ENCODE peak calls at places on chromosomes 11 and 22, in eight cellular contexts. One of them, this sample, is unnamed.
A peak's percentile ranks its signal among the peaks of the same experiment; 100 is the strongest.

GRCh38 chr11:65575568-65576231 is at the start of gene EHBP1L1:
- DNase-seq in A549: peak; percentile 64
- DNase-seq in activated CD8-positive, alpha-beta memory T cell treated with anti-CD3 and anti-CD28 coated beads, Interleukin-2, amount 50 U/mL, for 4 hours: peak; percentile 72
- DNase-seq in activated CD4-positive, alpha-beta T cell treated with anti-CD3 and anti-CD28 coated beads, Interleukin-2, amount 10 ng/mL, durations not matched to agents 7 days and 5 days: peak; percentile 77
- DNase-seq in astrocyte: peak; percentile 63
- DNase-seq in epithelial cell of esophagus: peak; percentile 52
- DNase-seq in cardiac fibroblast: peak; percentile 58
- DNase-seq in hypothalamus: no peak
- DNase-seq in this sample: peak; percentile 73

GRCh38 chr22:43923631-43924548 is at the start of gene PNPLA3:
- DNase-seq in A549: peak; percentile 71
- DNase-seq in activated CD8-positive, alpha-beta memory T cell treated with anti-CD3 and anti-CD28 coated beads, Interleukin-2, amount 50 U/mL, for 4 hours: peak; percentile 80
- DNase-seq in activated CD4-positive, alpha-beta T cell treated with anti-CD3 and anti-CD28 coated beads, Interleukin-2, amount 10 ng/mL, durations not matched to agents 7 days and 5 days: peak; percentile 78
- DNase-seq in astrocyte: peak; percentile 78
- DNase-seq in epithelial cell of esophagus: peak; percentile 92
- DNase-seq in cardiac fibroblast: peak; percentile 80
- DNase-seq in hypothalamus: peak; percentile 45
- DNase-seq in this sample: peak; percentile 95

GRCh38 chr11:34585304-34585869 is 35.5 kb upstream of the EHF start:
- DNase-seq in A549: no peak
- DNase-seq in activated CD8-positive, alpha-beta memory T cell treated with anti-CD3 and anti-CD28 coated beads, Interleukin-2, amount 50 U/mL, for 4 hours: no peak
- DNase-seq in activated CD4-positive, alpha-beta T cell treated with anti-CD3 and anti-CD28 coated beads, Interleukin-2, amount 10 ng/mL, durations not matched to agents 7 days and 5 days: no peak
- DNase-seq in astrocyte: no peak
- DNase-seq in epithelial cell of esophagus: peak; percentile 58
- DNase-seq in cardiac fibroblast: peak; percentile 8
- DNase-seq in hypothalamus: no peak
- DNase-seq in this sample: no peak

GRCh38 chr22:28268845-28269244 is 349.8 kb upstream of the PITPNB start:
- DNase-seq in A549: no peak
- DNase-seq in activated CD8-positive, alpha-beta memory T cell treated with anti-CD3 and anti-CD28 coated beads, Interleukin-2, amount 50 U/mL, for 4 hours: no peak
- DNase-seq in activated CD4-positive, alpha-beta T cell treated with anti-CD3 and anti-CD28 coated beads, Interleukin-2, amount 10 ng/mL, durations not matched to agents 7 days and 5 days: no peak
- DNase-seq in astrocyte: no peak
- DNase-seq in epithelial cell of esophagus: no peak
- DNase-seq in cardiac fibroblast: no peak
- DNase-seq in hypothalamus: no peak
- DNase-seq in this sample: no peak

GRCh38 chr11:131982154-131982553 is 611.7 kb downstream of the NTM start:
- DNase-seq in A549: no peak
- DNase-seq in activated CD8-positive, alpha-beta memory T cell treated with anti-CD3 and anti-CD28 coated beads, Interleukin-2, amount 50 U/mL, for 4 hours: no peak
- DNase-seq in activated CD4-positive, alpha-beta T cell treated with anti-CD3 and anti-CD28 coated beads, Interleukin-2, amount 10 ng/mL, durations not matched to agents 7 days and 5 days: no peak
- DNase-seq in astrocyte: no peak
- DNase-seq in epithelial cell of esophagus: no peak
- DNase-seq in cardiac fibroblast: no peak
- DNase-seq in hypothalamus: no peak
- DNase-seq in this sample: no peak

GRCh38 chr11:118223992-118224391 is 819 bp downstream of the JAML start:
- DNase-seq in A549: no peak
- DNase-seq in activated CD8-positive, alpha-beta memory T cell treated with anti-CD3 and anti-CD28 coated beads, Interleukin-2, amount 50 U/mL, for 4 hours: peak; percentile 43
- DNase-seq in activated CD4-positive, alpha-beta T cell treated with anti-CD3 and anti-CD28 coated beads, Interleukin-2, amount 10 ng/mL, durations not matched to agents 7 days and 5 days: peak; percentile 56
- DNase-seq in astrocyte: no peak
- DNase-seq in epithelial cell of esophagus: no peak
- DNase-seq in cardiac fibroblast: no peak
- DNase-seq in hypothalamus: no peak
- DNase-seq in this sample: no peak

GRCh38 chr11:71996946-71997345 is 1.8 kb upstream of the IL18BP start:
- DNase-seq in A549: no peak
- DNase-seq in activated CD8-positive, alpha-beta memory T cell treated with anti-CD3 and anti-CD28 coated beads, Interleukin-2, amount 50 U/mL, for 4 hours: no peak
- DNase-seq in activated CD4-positive, alpha-beta T cell treated with anti-CD3 and anti-CD28 coated beads, Interleukin-2, amount 10 ng/mL, durations not matched to agents 7 days and 5 days: no peak
- DNase-seq in astrocyte: no peak
- DNase-seq in epithelial cell of esophagus: no peak
- DNase-seq in cardiac fibroblast: no peak
- DNase-seq in hypothalamus: no peak
- DNase-seq in this sample: no peak

GRCh38 chr22:43101306-43101705 is 9.2 kb upstream of the BIK start:
- DNase-seq in A549: no peak
- DNase-seq in activated CD8-positive, alpha-beta memory T cell treated with anti-CD3 and anti-CD28 coated beads, Interleukin-2, amount 50 U/mL, for 4 hours: no peak
- DNase-seq in activated CD4-positive, alpha-beta T cell treated with anti-CD3 and anti-CD28 coated beads, Interleukin-2, amount 10 ng/mL, durations not matched to agents 7 days and 5 days: no peak
- DNase-seq in astrocyte: no peak
- DNase-seq in epithelial cell of esophagus: no peak
- DNase-seq in cardiac fibroblast: no peak
- DNase-seq in hypothalamus: no peak
- DNase-seq in this sample: no peak

GRCh38 chr11:66906077-66906929 is 49.4 kb downstream of the LRFN4 start:
- DNase-seq in A549: peak; percentile 61
- DNase-seq in activated CD8-positive, alpha-beta memory T cell treated with anti-CD3 and anti-CD28 coated beads, Interleukin-2, amount 50 U/mL, for 4 hours: no peak
- DNase-seq in activated CD4-positive, alpha-beta T cell treated with anti-CD3 and anti-CD28 coated beads, Interleukin-2, amount 10 ng/mL, durations not matched to agents 7 days and 5 days: no peak
- DNase-seq in astrocyte: peak; percentile 55
- DNase-seq in epithelial cell of esophagus: peak; percentile 96
- DNase-seq in cardiac fibroblast: peak; percentile 43
- DNase-seq in hypothalamus: no peak
- DNase-seq in this sample: no peak

GRCh38 chr11:18987454-18988231 is 48.4 kb upstream of the MRGPRX1 start:
- DNase-seq in A549: no peak
- DNase-seq in activated CD8-positive, alpha-beta memory T cell treated with anti-CD3 and anti-CD28 coated beads, Interleukin-2, amount 50 U/mL, for 4 hours: no peak
- DNase-seq in activated CD4-positive, alpha-beta T cell treated with anti-CD3 and anti-CD28 coated beads, Interleukin-2, amount 10 ng/mL, durations not matched to agents 7 days and 5 days: no peak
- DNase-seq in astrocyte: peak; percentile 54
- DNase-seq in epithelial cell of esophagus: peak; percentile 80
- DNase-seq in cardiac fibroblast: peak; percentile 50
- DNase-seq in hypothalamus: no peak
- DNase-seq in this sample: no peak

GRCh38 chr22:19367763-19368367 is 63.7 kb downstream of the HIRA start:
- DNase-seq in A549: no peak
- DNase-seq in activated CD8-positive, alpha-beta memory T cell treated with anti-CD3 and anti-CD28 coated beads, Interleukin-2, amount 50 U/mL, for 4 hours: no peak
- DNase-seq in activated CD4-positive, alpha-beta T cell treated with anti-CD3 and anti-CD28 coated beads, Interleukin-2, amount 10 ng/mL, durations not matched to agents 7 days and 5 days: no peak
- DNase-seq in astrocyte: no peak
- DNase-seq in epithelial cell of esophagus: no peak
- DNase-seq in cardiac fibroblast: no peak
- DNase-seq in hypothalamus: no peak
- DNase-seq in this sample: no peak